ENCODE peak calls at places on chromosomes 6 and 20, in nine cellular contexts. K, R, T, I, L, C, U, Y and W are unnamed samples.
A peak's percentile ranks its signal among the peaks of the same experiment; 100 is the strongest.

GRCh38 chr20:63236116-63236837 is 572 bp downstream of the BIRC7 start:
- DNase-seq in L (no peak), K (no peak), Y (no peak), C (no peak), R (no peak), I (no peak), T (no peak), U (no peak), W (no peak)

GRCh38 chr6:135830452-135830851 is 21.0 kb upstream of the PDE7B start:
- DNase-seq in Y (no peak), U (no peak), R (no peak), I (no peak), C (no peak), K (no peak), T (peak; percentile 85), L (no peak), W (no peak)

GRCh38 chr6:125259354-125259736 is 42.4 kb downstream of the HDDC2 start:
- DNase-seq in I (no peak), C (no peak), K (no peak), R (no peak), U (no peak), L (no peak), T (no peak), Y (no peak), W (no peak)

GRCh38 chr6:73792738-73793137 is 96.7 kb downstream of the CD109 start:
- DNase-seq in C (no peak), K (no peak), Y (no peak), I (no peak), U (no peak), T (no peak), R (no peak), L (no peak), W (no peak)

GRCh38 chr20:17287998-17288397 is 61.2 kb downstream of the PCSK2 start:
- DNase-seq in T (no peak), U (no peak), C (no peak), R (no peak), L (no peak), K (no peak), I (no peak), Y (no peak), W (no peak)

GRCh38 chr6:26175033-26175427 is 87.8 kb downstream of the HFE start:
- DNase-seq in I (no peak), T (no peak), R (no peak), Y (no peak), C (no peak), U (no peak), L (no peak), K (no peak), W (no peak)

GRCh38 chr20:64278319-64278681 is 22.8 kb downstream of the PCMTD2 start:
- DNase-seq in U (peak; percentile 11), L (no peak), R (no peak), Y (no peak), T (no peak), K (no peak), I (no peak), C (no peak), W (no peak)

GRCh38 chr20:21395666-21396044 is 1.7 kb downstream of the NKX2-4 start:
- DNase-seq in C (no peak), I (no peak), R (no peak), K (no peak), L (no peak), U (no peak), Y (no peak), T (no peak), W (peak; percentile 16)

GRCh38 chr6:131747821-131748353 is 37.1 kb upstream of the CTAGE9 start:
- DNase-seq in C (no peak), R (no peak), U (no peak), K (no peak), T (no peak), L (no peak), I (no peak), Y (no peak), W (no peak)

GRCh38 chr6:118724211-118724610 is 72.8 kb upstream of the CEP85L start:
- DNase-seq in L (no peak), Y (no peak), I (no peak), T (peak; percentile 60), U (no peak), K (no peak), R (no peak), C (no peak), W (no peak)

GRCh38 chr6:151330130-151330715 is 61.1 kb downstream of the ZBTB2 start:
- DNase-seq in Y (no peak), I (no peak), K (no peak), L (no peak), C (no peak), T (peak; percentile 88), R (no peak), U (no peak), W (no peak)

GRCh38 chr6:41537359-41537758 is 8.8 kb upstream of the FOXP4 start:
- DNase-seq in Y (no peak), C (no peak), I (no peak), T (no peak), R (no peak), K (no peak), L (no peak), U (no peak), W (no peak)

GRCh38 chr20:38806855-38807655 is 1.6 kb downstream of the PPP1R16B start:
- DNase-seq in L (no peak), Y (no peak), T (no peak), K (no peak), R (peak; percentile 64), C (no peak), U (no peak), I (no peak), W (no peak)

GRCh38 chr6:124741341-124741740 is 220.9 kb upstream of the RNF217 start:
- DNase-seq in R (no peak), Y (no peak), U (no peak), I (no peak), K (no peak), L (no peak), T (peak; percentile 5), C (no peak), W (no peak)

GRCh38 chr6:27891300-27891913 is 20.8 kb downstream of the OR2B2 start:
- DNase-seq in L (no peak), K (no peak), I (no peak), C (no peak), Y (no peak), U (no peak), R (no peak), T (no peak), W (no peak)

GRCh38 chr6:26152226-26153101 is 65.2 kb downstream of the HFE start:
- DNase-seq in L (no peak), Y (no peak), R (no peak), C (no peak), I (no peak), U (no peak), T (no peak), K (no peak), W (no peak)

GRCh38 chr20:53621482-53622246 is 28.0 kb upstream of the ZNF217 start:
- DNase-seq in Y (peak; percentile 50), R (peak; percentile 57), K (peak; percentile 73), L (peak; percentile 72), U (peak; percentile 82), T (peak; percentile 82), I (peak; percentile 83), C (peak; percentile 40), W (peak; percentile 45)

DNA sequence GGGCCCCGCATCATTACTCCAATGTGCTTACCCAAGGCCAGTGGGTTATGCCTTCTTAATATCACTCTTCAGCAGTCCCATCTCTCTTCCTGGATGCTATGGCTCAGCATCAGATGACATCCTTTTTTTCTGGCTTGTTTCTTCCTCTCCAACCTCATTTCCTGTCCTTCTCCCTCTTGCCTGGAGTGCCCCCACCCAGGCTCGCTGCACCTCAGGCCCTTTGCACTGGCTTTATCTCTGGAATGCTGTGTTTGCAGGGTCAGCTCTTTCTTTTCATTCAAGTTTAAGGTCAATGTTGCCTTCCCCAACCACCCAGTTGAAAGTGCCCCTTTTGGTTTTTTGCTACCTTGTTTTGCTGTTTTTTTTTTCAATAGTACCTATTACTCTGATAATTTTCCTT is 36.7 kb downstream of the CD40 start:
- DNase-seq in K (no peak), I (no peak), T (no peak), L (no peak), Y (no peak), U (no peak), C (no peak), R (no peak), W (no peak)
- H3K27me3 ChIP-seq in K (no peaks in the 10 kb centered on the region), I (peaks cover 35% of the 10 kb centered on the region), T (peaks cover 21% of the 10 kb centered on the region), L (no peaks in the 10 kb centered on the region), Y (no peaks in the 10 kb centered on the region), U (peaks cover 65% of the 10 kb centered on the region), C (no peaks in the 10 kb centered on the region), R (no peaks in the 10 kb centered on the region), W (no peaks in the 10 kb centered on the region)

GRCh38 chr6:38504996-38505395 is 134.7 kb downstream of the BTBD9 start:
- DNase-seq in C (no peak), U (no peak), Y (no peak), R (no peak), I (no peak), K (no peak), L (no peak), T (no peak), W (no peak)
- H3K9me3 ChIP-seq in C (no peaks in the 10 kb centered on the region), U (no peaks in the 10 kb centered on the region), Y (no peaks in the 10 kb centered on the region), R (no peaks in the 10 kb centered on the region), I (no peaks in the 10 kb centered on the region), K (no peaks in the 10 kb centered on the region), L (no peaks in the 10 kb centered on the region), T (no peaks in the 10 kb centered on the region), W (no peaks in the 10 kb centered on the region)

DNA sequence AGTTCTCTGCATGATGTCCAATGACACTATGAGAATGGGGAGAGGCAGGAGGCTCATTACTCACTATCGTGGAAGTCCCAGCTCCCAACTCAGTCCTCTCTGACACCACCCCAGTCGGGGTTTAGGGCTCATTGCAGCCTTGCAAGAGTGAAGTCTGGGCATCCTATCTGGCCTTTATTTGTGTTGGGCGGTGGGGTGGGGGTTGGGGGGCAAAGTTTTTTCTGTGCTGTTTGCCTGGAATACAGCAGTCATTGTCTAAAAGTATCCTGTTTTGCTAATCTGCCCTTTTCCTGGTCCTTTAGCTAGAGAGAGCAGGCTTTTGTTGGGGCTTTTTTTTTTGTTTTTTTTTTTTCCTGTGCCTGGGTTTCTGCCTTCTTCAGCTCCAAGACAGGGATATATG is 174.2 kb downstream of the MYLK4 start:
- DNase-seq in R (no peak), I (no peak), U (no peak), K (no peak), Y (no peak), L (no peak), C (no peak), T (no peak), W (no peak)
- TF ChIP-seq POLR2A in R (no peak), I (no peak), U (no peak), K (no peak), Y (no peak), L (no peak), C (no peak), T (no peak), W (no peak)

DNA sequence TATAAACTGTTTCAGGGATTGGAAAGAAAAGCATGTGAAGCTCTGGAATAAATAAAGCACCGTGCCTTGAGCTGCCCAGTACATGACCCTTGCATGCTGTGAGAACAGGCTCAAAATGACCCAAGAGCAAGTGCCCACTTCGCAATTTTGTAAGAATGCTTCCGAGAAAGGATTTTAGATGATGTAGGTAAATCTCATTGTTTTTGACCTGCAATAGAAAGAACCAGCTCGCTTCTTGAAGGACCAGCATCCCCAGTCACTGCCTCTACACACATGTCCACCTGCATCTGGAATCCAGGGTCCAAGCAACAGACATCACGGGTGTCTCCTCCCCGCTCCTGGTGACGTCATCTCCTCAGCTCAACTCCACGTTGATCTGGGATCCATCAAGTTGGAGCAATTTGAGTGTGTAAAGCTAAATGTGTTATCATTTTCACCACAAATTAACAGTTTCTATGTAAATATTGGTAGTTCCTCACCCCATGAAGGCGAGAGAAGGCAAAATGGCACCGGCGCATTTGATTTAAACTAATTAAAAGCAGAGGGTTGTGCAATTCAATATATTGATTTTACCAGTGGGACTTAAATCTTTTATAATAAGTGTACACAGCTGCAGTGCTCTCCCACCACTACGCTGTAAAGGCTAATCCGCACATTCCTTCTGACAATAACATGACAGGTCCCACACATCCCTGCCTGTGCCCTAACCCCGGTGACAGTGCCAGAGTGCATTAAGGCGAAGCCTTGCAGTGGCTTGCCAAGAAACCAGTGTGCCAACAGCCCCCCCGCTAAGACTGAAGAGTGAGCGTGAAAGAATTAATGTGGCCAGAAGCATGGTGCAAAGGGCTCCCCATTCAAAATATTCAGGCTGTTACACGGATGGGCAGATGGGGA is 6.1 kb downstream of the BMP7 start:
- DNase-seq in I (no peak), R (no peak), C (no peak), K (no peak), Y (no peak), T (no peak), L (no peak), U (no peak), W (no peak)
- H3K27me3 ChIP-seq in I (peaks cover 48% of the 10 kb centered on the region), R (peaks cover 61% of the 10 kb centered on the region), C (no peaks in the 10 kb centered on the region), K (no peaks in the 10 kb centered on the region), Y (peaks cover 39% of the 10 kb centered on the region), T (peaks cover 52% of the 10 kb centered on the region), L (no peaks in the 10 kb centered on the region), U (peaks cover 61% of the 10 kb centered on the region), W (no peaks in the 10 kb centered on the region)